ENCODE peak calls at places on chromosome 5, in five cellular contexts. Y is esophagus squamous epithelium, R is right cardiac atrium, X is Peyer's patch, S is A673. T is an unnamed sample.
A peak's percentile ranks its signal among the peaks of the same experiment; 100 is the strongest.

GRCh38 chr5:131984945-131985665 is 26.4 kb downstream of the ACSL6 start:
- DNase-seq in Y (no peak), R (no peak), X (no peak), S (no peak), T (no peak)

GRCh38 chr5:146878471-146879172 is at the start of gene PPP2R2B:
- DNase-seq in Y (no peak), R (peak; percentile 66), X (no peak), S (peak; percentile 61), T (no peak)

GRCh38 chr5:131857388-131857787 is 60.6 kb upstream of the FNIP1 start:
- DNase-seq in Y (no peak), R (no peak), X (no peak), S (no peak), T (no peak)

GRCh38 chr5:95178046-95178651 is 106.7 kb downstream of the MCTP1 start:
- DNase-seq in Y (no peak), R (no peak), X (no peak), S (peak; percentile 95), T (peak; percentile 47)

GRCh38 chr5:167305591-167306213 is 985.7 kb upstream of the WWC1 start:
- DNase-seq in Y (no peak), R (no peak), X (no peak), S (no peak), T (no peak)

GRCh38 chr5:54844905-54845566 is 140.4 kb downstream of the ESM1 start:
- DNase-seq in Y (no peak), R (no peak), X (no peak), S (peak; percentile 83), T (peak; percentile 50)

GRCh38 chr5:113487779-113488644 is at the start of gene MCC:
- DNase-seq in Y (no peak), R (peak; percentile 93), X (no peak), S (peak; percentile 83), T (no peak)

GRCh38 chr5:139655727-139656271 is 7.7 kb downstream of the CXXC5 start:
- DNase-seq in Y (no peak), R (peak; percentile 86), X (no peak), S (no peak), T (no peak)

GRCh38 chr5:133499896-133500295 is 112.4 kb downstream of the FSTL4 start:
- DNase-seq in Y (no peak), R (no peak), X (no peak), S (no peak), T (no peak)

GRCh38 chr5:62692946-62693713 is 114.5 kb downstream of the LRRC70 start:
- DNase-seq in Y (no peak), R (no peak), X (no peak), S (no peak), T (no peak)

GRCh38 chr5:151038801-151039238 is 18.4 kb downstream of the GPX3 start:
- DNase-seq in Y (no peak), R (no peak), X (no peak), S (no peak), T (no peak)

GRCh38 chr5:59725393-59725768 is 168.1 kb downstream of the PDE4D start:
- DNase-seq in Y (no peak), R (no peak), X (no peak), S (no peak), T (no peak)

GRCh38 chr5:75167345-75167744 is 69.3 kb downstream of the ANKRD31 start:
- DNase-seq in Y (no peak), R (no peak), X (no peak), S (peak; percentile 31), T (peak; percentile 19)

GRCh38 chr5:86565197-86565789 is 52.4 kb upstream of the COX7C start:
- DNase-seq in Y (no peak), R (no peak), X (no peak), S (no peak), T (no peak)

GRCh38 chr5:2686725-2687124 is 64.8 kb downstream of the IRX2 start:
- DNase-seq in Y (no peak), R (no peak), X (no peak), S (no peak), T (peak; percentile 1)

GRCh38 chr5:116176124-116176523 is 91.3 kb downstream of the COMMD10 start:
- DNase-seq in Y (no peak), R (no peak), X (no peak), S (no peak), T (no peak)

GRCh38 chr5:133739381-133739780 is 127.0 kb upstream of the FSTL4 start:
- DNase-seq in Y (no peak), R (no peak), X (no peak), S (no peak), T (no peak)

GRCh38 chr5:163564321-163564924 is 59.0 kb downstream of the MAT2B start:
- DNase-seq in Y (peak; percentile 0), R (peak; percentile 46), X (peak; percentile 64), S (peak; percentile 63), T (peak; percentile 52)

GRCh38 chr5:53479656-53480473 is 564 bp upstream of the FST start:
- DNase-seq in Y (no peak), R (peak; percentile 89), X (no peak), S (peak; percentile 34), T (no peak)

GRCh38 chr5:135508496-135509005 is 27.2 kb downstream of the NEUROG1 start:
- DNase-seq in Y (no peak), R (no peak), X (no peak), S (no peak), T (no peak)

GRCh38 chr5:133252133-133252480 is 200.3 kb downstream of the HSPA4 start:
- DNase-seq in Y (no peak), R (no peak), X (no peak), S (no peak), T (no peak)

GRCh38 chr5:64147849-64148441 is 17.7 kb upstream of the RNF180 start:
- DNase-seq in Y (no peak), R (peak; percentile 84), X (no peak), S (peak; percentile 73), T (peak; percentile 3)

GRCh38 chr5:68248896-68249295 is 33.3 kb downstream of the PIK3R1 start:
- DNase-seq in Y (no peak), R (no peak), X (no peak), S (no peak), T (no peak)

GRCh38 chr5:172411423-172412111 is 42.8 kb downstream of the SH3PXD2B start:
- DNase-seq in Y (no peak), R (peak; percentile 75), X (no peak), S (no peak), T (no peak)

GRCh38 chr5:54551906-54552305 is 34.3 kb downstream of the SNX18 start:
- DNase-seq in Y (no peak), R (no peak), X (no peak), S (no peak), T (no peak)

GRCh38 chr5:19608434-19608833 is 379.6 kb downstream of the CDH18 start:
- DNase-seq in Y (no peak), R (no peak), X (no peak), S (peak; percentile 9), T (no peak)

GRCh38 chr5:19605846-19606407 is 382.1 kb downstream of the CDH18 start:
- DNase-seq in Y (no peak), R (no peak), X (no peak), S (no peak), T (no peak)
- H3K4me3 ChIP-seq in Y (no peak overlapping the region), R (no peak overlapping the region), X (no peak overlapping the region), S (no peak overlapping the region), T (no peak overlapping the region)

GRCh38 chr5:173782671-173783101 is 105.5 kb upstream of the CPEB4 start:
- DNase-seq in Y (no peak), R (no peak), X (no peak), S (no peak), T (no peak)

GRCh38 chr5:173781432-173781825 is 106.7 kb upstream of the CPEB4 start:
- DNase-seq in Y (no peak), R (no peak), X (no peak), S (no peak), T (no peak)

GRCh38 chr5:173780356-173781234 is 107.6 kb upstream of the CPEB4 start:
- DNase-seq in Y (no peak), R (no peak), X (no peak), S (no peak), T (no peak)

GRCh38 chr5:173778784-173779304 is 109.3 kb upstream of the CPEB4 start:
- DNase-seq in Y (no peak), R (no peak), X (no peak), S (no peak), T (no peak)

DNA sequence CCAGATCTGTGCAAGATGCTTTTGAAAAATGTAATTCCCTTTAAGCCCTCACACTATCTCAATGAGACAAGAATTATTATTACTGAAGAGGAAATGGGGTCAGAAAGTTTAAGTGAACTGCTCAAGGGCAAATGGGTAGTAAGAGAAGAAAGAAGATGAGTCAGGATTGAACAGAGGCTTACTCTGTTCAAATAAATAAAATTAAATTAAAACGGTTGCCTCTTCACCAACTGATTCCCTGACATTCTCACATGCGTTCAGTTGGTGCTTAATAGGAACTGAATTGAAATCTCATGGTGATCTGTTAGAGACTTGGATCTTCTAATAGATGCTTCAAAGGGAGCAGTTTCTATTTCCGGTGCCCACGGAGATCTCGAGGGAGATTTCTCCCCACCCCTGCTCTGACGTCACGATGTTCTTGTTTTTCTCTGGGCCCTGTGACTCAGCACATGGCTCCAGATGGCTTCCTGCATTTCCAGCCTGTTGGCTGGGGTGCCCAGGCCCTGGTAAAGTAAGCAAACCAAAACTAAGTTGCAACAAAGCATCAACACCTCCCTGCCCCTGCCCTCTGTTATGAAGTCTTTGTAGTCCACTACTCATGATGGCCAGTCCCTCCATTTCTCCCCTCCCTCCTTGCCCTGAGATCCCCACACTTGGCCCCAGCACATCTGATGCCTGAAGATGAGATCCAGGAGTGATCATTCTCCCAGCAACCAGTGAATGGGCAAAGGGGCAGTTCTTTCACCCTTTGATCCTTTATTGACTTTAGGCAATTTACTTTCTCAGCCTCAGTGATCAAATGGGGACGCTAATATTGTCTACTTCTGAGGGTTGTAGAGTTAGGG is 106.1 kb upstream of the CPEB4 start:
- DNase-seq in Y (peak; percentile 32), R (peak; percentile 88), X (peak; percentile 79), S (peak; percentile 74), T (no peak)
- H3K4me3 ChIP-seq in Y (peak overlapping the region; percentile 31), R (no peak overlapping the region), X (no peak overlapping the region), S (no peak overlapping the region), T (no peak overlapping the region)

GRCh38 chr5:149583394-149583793 is 2.1 kb downstream of the ARHGEF37 start:
- DNase-seq in Y (no peak), R (no peak), X (no peak), S (no peak), T (no peak)

GRCh38 chr5:149581192-149581861 is at the start of gene ARHGEF37:
- DNase-seq in Y (no peak), R (peak; percentile 97), X (peak; percentile 31), S (peak; percentile 51), T (no peak)

GRCh38 chr5:149584106-149584505 is 2.8 kb downstream of the ARHGEF37 start:
- DNase-seq in Y (no peak), R (no peak), X (no peak), S (no peak), T (no peak)

GRCh38 chr5:149580808-149581191 is 498 bp upstream of the ARHGEF37 start:
- DNase-seq in Y (no peak), R (no peak), X (no peak), S (no peak), T (no peak)

GRCh38 chr5:149581931-149582768 is 852 bp downstream of the ARHGEF37 start:
- DNase-seq in Y (no peak), R (no peak), X (no peak), S (peak; percentile 31), T (no peak)
- H3K4me3 ChIP-seq in Y (peak overlapping the region; percentile 84), R (peak overlapping the region; percentile 50), X (peak overlapping the region; percentile 49), S (peak overlapping the region; percentile 49), T (no peak overlapping the region)

DNA sequence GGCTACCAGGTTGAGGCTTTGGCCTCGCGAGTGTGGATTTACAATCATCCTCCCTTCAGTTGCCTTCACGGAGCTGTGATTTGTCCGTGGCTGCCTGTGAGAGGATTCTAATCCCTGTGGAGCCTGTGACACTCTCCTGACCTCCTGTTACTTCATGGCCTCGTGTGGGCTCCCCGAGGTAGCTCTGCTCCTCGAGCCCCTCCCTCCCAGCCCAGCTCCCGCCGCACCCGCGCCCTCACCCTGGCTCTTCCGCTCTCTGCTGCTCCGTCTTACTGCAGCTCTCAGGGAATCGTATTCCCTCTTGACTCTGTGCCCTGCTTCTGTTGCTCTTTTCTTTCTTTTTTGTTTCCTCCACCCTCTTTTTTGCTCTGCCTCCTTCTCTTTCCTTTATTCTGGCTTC is 107.3 kb upstream of the STC2 start:
- DNase-seq in Y (no peak), R (peak; percentile 65), X (no peak), S (no peak), T (no peak)
- H3K4me3 ChIP-seq in Y (peak overlapping the region; percentile 18), R (no peak overlapping the region), X (no peak overlapping the region), S (no peak overlapping the region), T (no peak overlapping the region)